ENCODE peak calls at places on chromosomes 4 and X, in six cellular contexts. I is stimulated activated CD4-positive, alpha-beta T cell treated with anti-CD3 and anti-CD28 coated beads, Interleukin-1b, Interleukin-23, amount 100 ng/mL, for 48 hours; R is activated naive CD8-positive, alpha-beta T cell treated with anti-CD3 and anti-CD28 coated beads, Interleukin-2, amount 10 ng/mL, durations not matched to agents 7 days and 5 days; A is NT2/D1; B is GM04503; V is activated CD4-positive, CD25-positive, alpha-beta regulatory T cell treated with anti-CD3 and anti-CD28 coated beads, Interleukin-2, amount 50 U/mL, for 72 hours. L is an unnamed sample.
A peak's percentile ranks its signal among the peaks of the same experiment; 100 is the strongest.

GRCh38 chr4:138522366-138522765 is 280.2 kb upstream of the SLC7A11 start:
- DNase-seq in I (no peak), R (no peak), A (peak; percentile 16), B (no peak), V (no peak), L (peak; percentile 27)

GRCh38 chrX:78517124-78517523 is 142.0 kb downstream of the RTL3 start:
- DNase-seq in I (peak; percentile 66), R (peak; percentile 31), A (no peak), B (no peak), V (no peak), L (no peak)

GRCh38 chrX:3811331-3812311 is 98.2 kb upstream of the PRKX start:
- DNase-seq in I (peak; percentile 55), R (no peak), A (no peak), B (no peak), V (no peak), L (peak; percentile 70)

GRCh38 chr4:79399076-79399475 is 9.0 kb downstream of the GK2 start:
- DNase-seq in I (no peak), R (no peak), A (no peak), B (no peak), V (no peak), L (no peak)

GRCh38 chr4:54687887-54688841 is 30.4 kb downstream of the KIT start:
- DNase-seq in I (no peak), R (no peak), A (no peak), B (peak; percentile 21), V (no peak), L (no peak)

GRCh38 chr4:158938462-158939044 is 164.3 kb upstream of the RAPGEF2 start:
- DNase-seq in I (no peak), R (no peak), A (no peak), B (peak; percentile 34), V (no peak), L (no peak)

GRCh38 chrX:154396948-154397887 is 959 bp upstream of the RPL10 start:
- DNase-seq in I (peak; percentile 59), R (peak; percentile 69), A (no peak), B (no peak), V (peak; percentile 69), L (peak; percentile 91)

GRCh38 chr4:16125571-16126445 is 42.0 kb upstream of the PROM1 start:
- DNase-seq in I (peak; percentile 18), R (no peak), A (no peak), B (peak; percentile 24), V (no peak), L (no peak)

GRCh38 chr4:13170131-13170530 is 314.0 kb downstream of the RAB28 start:
- DNase-seq in I (no peak), R (no peak), A (no peak), B (no peak), V (no peak), L (no peak)

GRCh38 chr4:145485120-145485519 is 3.5 kb downstream of the SMAD1 start:
- DNase-seq in I (no peak), R (no peak), A (no peak), B (no peak), V (no peak), L (no peak)

GRCh38 chr4:37641886-37642849 is 44.0 kb downstream of the RELL1 start:
- DNase-seq in I (no peak), R (no peak), A (no peak), B (no peak), V (no peak), L (no peak)

GRCh38 chrX:132217203-132218073 is 1.8 kb downstream of the RAP2C start:
- DNase-seq in I (peak; percentile 75), R (peak; percentile 74), A (peak; percentile 30), B (no peak), V (peak; percentile 61), L (peak; percentile 91)

GRCh38 chr4:152655272-152656129 is 24.3 kb downstream of the TMEM154 start:
- DNase-seq in I (no peak), R (no peak), A (no peak), B (no peak), V (no peak), L (no peak)

GRCh38 chrX:16096131-16096530 is 27.2 kb upstream of the GRPR start:
- DNase-seq in I (no peak), R (no peak), A (peak; percentile 28), B (no peak), V (no peak), L (no peak)

GRCh38 chr4:2425386-2426068 is 6.8 kb downstream of the CFAP99 start:
- DNase-seq in I (no peak), R (no peak), A (no peak), B (no peak), V (no peak), L (no peak)

GRCh38 chr4:185145572-185145971 is 2.5 kb downstream of the SLC25A4 start:
- DNase-seq in I (no peak), R (no peak), A (no peak), B (no peak), V (no peak), L (no peak)

GRCh38 chr4:98293089-98293887 is 32.1 kb downstream of the RAP1GDS1 start:
- DNase-seq in I (peak; percentile 41), R (no peak), A (no peak), B (no peak), V (no peak), L (peak; percentile 17)

GRCh38 chr4:102640669-102641068 is 120.1 kb downstream of the MANBA start:
- DNase-seq in I (no peak), R (no peak), A (no peak), B (no peak), V (no peak), L (no peak)

GRCh38 chr4:25938251-25939186 is 24.5 kb downstream of the SMIM20 start:
- DNase-seq in I (peak; percentile 74), R (no peak), A (no peak), B (peak; percentile 73), V (no peak), L (no peak)

GRCh38 chr4:3098346-3098745 is 23.9 kb downstream of the HTT start:
- DNase-seq in I (no peak), R (no peak), A (no peak), B (no peak), V (no peak), L (no peak)

GRCh38 chr4:2361366-2362285 is 56.8 kb downstream of the ZFYVE28 start:
- DNase-seq in I (no peak), R (peak; percentile 20), A (no peak), B (no peak), V (no peak), L (no peak)

GRCh38 chrX:34972206-34972605 is 29.6 kb downstream of the FAM47B start:
- DNase-seq in I (no peak), R (no peak), A (no peak), B (no peak), V (no peak), L (no peak)

L was measured in HAP-1.